ENCODE peak calls at places on chromosomes 6 and 20, in four cellular contexts. F, T, Q and D are unnamed samples.

GRCh38 chr6:48151142-48151541 is 40.1 kb upstream of the PTCHD4 start:
- DNase-seq in F (peak), T (peak), Q (no peak), D (no peak)

GRCh38 chr20:51660741-51661608 is 107.2 kb downstream of the ATP9A start:
- DNase-seq in F (peak), T (peak), Q (no peak), D (peak)

GRCh38 chr20:20780127-20780822 is 67.8 kb upstream of the RALGAPA2 start:
- DNase-seq in F (peak), T (no peak), Q (peak), D (peak)

GRCh38 chr6:16781348-16782169 is 20.3 kb upstream of the ATXN1 start:
- DNase-seq in F (no peak), T (no peak), Q (no peak), D (no peak)

GRCh38 chr20:63531686-63532448 is 5.3 kb downstream of the PTK6 start:
- DNase-seq in F (no peak), T (no peak), Q (peak), D (no peak)

GRCh38 chr6:105300090-105300489 is 102.8 kb downstream of the PREP start:
- DNase-seq in F (peak), T (peak), Q (no peak), D (no peak)

GRCh38 chr6:44177691-44178423 is 19.2 kb downstream of the CAPN11 start:
- DNase-seq in F (peak), T (peak), Q (peak), D (no peak)

GRCh38 chr20:2521369-2522305 is 12.9 kb upstream of the ZNF343 start:
- DNase-seq in F (peak), T (peak), Q (no peak), D (peak)

GRCh38 chr20:16261733-16262277 is 311.4 kb downstream of the KIF16B start:
- DNase-seq in F (no peak), T (no peak), Q (no peak), D (no peak)

GRCh38 chr6:166542580-166542912 is 43.9 kb downstream of the RAMACL start:
- DNase-seq in F (no peak), T (peak), Q (no peak), D (no peak)

GRCh38 chr6:169959129-169960002 is 207.9 kb downstream of the ERMARD start:
- DNase-seq in F (no peak), T (no peak), Q (no peak), D (no peak)

GRCh38 chr6:8059129-8059528 is 5.1 kb downstream of the BLOC1S5 start:
- DNase-seq in F (peak), T (peak), Q (no peak), D (peak)

GRCh38 chr20:46604551-46605133 is 46.6 kb downstream of the SLC13A3 start:
- DNase-seq in F (no peak), T (no peak), Q (no peak), D (no peak)

GRCh38 chr20:32333988-32334885 is 23.9 kb upstream of the ASXL1 start:
- DNase-seq in F (peak), T (peak), Q (no peak), D (no peak)

GRCh38 chr6:105226598-105227291 is 46.9 kb upstream of the POPDC3 start:
- DNase-seq in F (peak), T (peak), Q (no peak), D (no peak)

GRCh38 chr20:25991756-25992130 is 295.1 kb upstream of the ZNF337 start:
- DNase-seq in F (no peak), T (no peak), Q (no peak), D (no peak)

GRCh38 chr6:13484138-13484708 is 3.2 kb downstream of the GFOD1 start:
- DNase-seq in F (no peak), T (no peak), Q (no peak), D (no peak)

GRCh38 chr6:10322991-10323390 is 91.9 kb downstream of the TFAP2A start:
- DNase-seq in F (no peak), T (peak), Q (no peak), D (no peak)

GRCh38 chr20:50325651-50326050 is 135.0 kb downstream of the CEBPB start:
- DNase-seq in F (no peak), T (no peak), Q (no peak), D (no peak)

GRCh38 chr6:52499026-52499425 is 77.8 kb downstream of the TRAM2 start:
- DNase-seq in F (peak), T (peak), Q (no peak), D (no peak)

GRCh38 chr20:23857954-23858565 is 21.5 kb downstream of the CST5 start:
- DNase-seq in F (no peak), T (no peak), Q (no peak), D (no peak)

GRCh38 chr20:19275630-19276071 is 63.2 kb downstream of the SLC24A3 start:
- DNase-seq in F (peak), T (no peak), Q (peak), D (peak)

GRCh38 chr6:44627091-44627878 is 239.8 kb downstream of the CDC5L start:
- DNase-seq in F (no peak), T (no peak), Q (peak), D (no peak)

GRCh38 chr6:53035549-53036213 is 29.5 kb upstream of the FBXO9 start:
- DNase-seq in F (peak), T (no peak), Q (no peak), D (no peak)

GRCh38 chr6:157264701-157265100 is 58.6 kb downstream of the TMEM242 start:
- DNase-seq in F (no peak), T (no peak), Q (no peak), D (no peak)

GRCh38 chr6:44138717-44139350 is 11.5 kb downstream of the TMEM63B start:
- DNase-seq in F (no peak), T (no peak), Q (no peak), D (no peak)

GRCh38 chr20:48015943-48016723 is 230.9 kb upstream of the SULF2 start:
- DNase-seq in F (peak), T (peak), Q (no peak), D (no peak)

GRCh38 chr20:62235001-62235776 is 3.1 kb upstream of the OSBPL2 start:
- DNase-seq in F (no peak), T (no peak), Q (peak), D (no peak)

GRCh38 chr20:62232194-62232593 is 6.1 kb upstream of the OSBPL2 start:
- DNase-seq in F (no peak), T (no peak), Q (no peak), D (no peak)

GRCh38 chr20:62232764-62233645 is 5.3 kb upstream of the OSBPL2 start:
- DNase-seq in F (no peak), T (no peak), Q (no peak), D (no peak)

GRCh38 chr20:62234346-62234745 is 4.0 kb upstream of the OSBPL2 start:
- DNase-seq in F (no peak), T (no peak), Q (no peak), D (no peak)

GRCh38 chr20:62233684-62234083 is 4.6 kb upstream of the OSBPL2 start:
- DNase-seq in F (no peak), T (no peak), Q (no peak), D (no peak)
- TF ChIP-seq CTCF in F (no peak), T (no peak), Q (no peak), D (no peak)

GRCh38 chr6:117404548-117404947 is 21.2 kb downstream of the ROS1 start:
- DNase-seq in F (no peak), T (peak), Q (no peak), D (no peak)
- TF ChIP-seq CTCF in F (no peak), T (peak), Q (no peak), D (no peak)

GRCh38 chr6:2429032-2429431 is 183.6 kb upstream of the GMDS start:
- DNase-seq in F (no peak), T (no peak), Q (no peak), D (no peak)
- TF ChIP-seq CTCF in F (no peak), T (no peak), Q (no peak), D (no peak)

GRCh38 chr6:109095036-109095820 is at the start of gene CEP57L1:
- DNase-seq in F (peak), T (peak), Q (peak), D (peak)
- TF ChIP-seq CTCF in F (no peak), T (no peak), Q (peak), D (peak)

GRCh38 chr6:148466158-148466557 is 123.5 kb downstream of the SASH1 start:
- DNase-seq in F (no peak), T (no peak), Q (no peak), D (no peak)
- TF ChIP-seq CTCF in F (no peak), T (no peak), Q (no peak), D (no peak)

GRCh38 chr20:57671072-57671391 is 38.8 kb downstream of the PMEPA1 start:
- DNase-seq in F (no peak), T (no peak), Q (no peak), D (no peak)

GRCh38 chr20:57670288-57671071 is 39.3 kb downstream of the PMEPA1 start:
- DNase-seq in F (no peak), T (no peak), Q (no peak), D (no peak)

GRCh38 chr20:57672953-57673575 is 36.8 kb downstream of the PMEPA1 start:
- DNase-seq in F (no peak), T (no peak), Q (no peak), D (no peak)

GRCh38 chr20:57672164-57672563 is 37.7 kb downstream of the PMEPA1 start:
- DNase-seq in F (peak), T (peak), Q (no peak), D (no peak)

GRCh38 chr20:57671662-57672061 is 38.2 kb downstream of the PMEPA1 start:
- DNase-seq in F (no peak), T (no peak), Q (no peak), D (no peak)
- TF ChIP-seq CTCF in F (no peak), T (no peak), Q (no peak), D (no peak)